ENCODE peak calls at places on chromosome 9, in eight cellular contexts. S is IMR-90, C is cardiac muscle cell, Z is pancreas, N is PC-9, K is A549, T is tibial nerve, M is colonic mucosa. D is an unnamed sample. For H3K9me3, the result is how much of the 10 kb centered on the place peaks cover.

GRCh38 chr9:73152445-73152844 is 780 bp downstream of the ANXA1 start:
- DNase-seq in S (peak), C (peak), Z (no peak), N (no peak), K (no peak), T (no peak), M (no peak), D (no peak)

GRCh38 chr9:751137-752051 is 90.1 kb upstream of the DMRT1 start:
- DNase-seq in S (peak), C (peak), Z (no peak), N (peak), K (no peak), T (no peak), M (no peak), D (no peak)

GRCh38 chr9:127968717-127969383 is 11.9 kb downstream of the EEIG1 start:
- DNase-seq in S (peak), C (peak), Z (no peak), N (peak), K (peak), T (no peak), M (peak), D (no peak)

GRCh38 chr9:138010861-138011260 is 133.3 kb downstream of the CACNA1B start:
- DNase-seq in S (no peak), C (no peak), Z (no peak), N (no peak), K (no peak), T (no peak), M (no peak), D (no peak)

GRCh38 chr9:21656776-21657637 is 145.4 kb upstream of the MTAP start:
- DNase-seq in S (peak), C (peak), Z (no peak), N (no peak), K (no peak), T (no peak), M (no peak), D (no peak)

GRCh38 chr9:30713279-30713678 is 1671.2 kb upstream of the ACO1 start:
- DNase-seq in S (no peak), C (no peak), Z (no peak), N (no peak), K (no peak), T (no peak), M (no peak), D (no peak)

GRCh38 chr9:27445057-27445990 is 78.8 kb upstream of the IFNK start:
- DNase-seq in S (no peak), C (no peak), Z (no peak), N (no peak), K (no peak), T (no peak), M (no peak), D (peak)

GRCh38 chr9:3936520-3937235 is 363.2 kb downstream of the GLIS3 start:
- DNase-seq in S (peak), C (peak), Z (no peak), N (no peak), K (no peak), T (no peak), M (no peak), D (no peak)

GRCh38 chr9:77707696-77708095 is 59.6 kb upstream of the GNA14 start:
- DNase-seq in S (peak), C (peak), Z (peak), N (peak), K (peak), T (peak), M (no peak), D (no peak)

GRCh38 chr9:97577051-97577450 is 56.1 kb downstream of the TSTD2 start:
- DNase-seq in S (no peak), C (no peak), Z (no peak), N (no peak), K (no peak), T (no peak), M (no peak), D (no peak)

GRCh38 chr9:115525438-115526058 is 407.6 kb upstream of the TNC start:
- DNase-seq in S (no peak), C (no peak), Z (no peak), N (no peak), K (no peak), T (no peak), M (no peak), D (no peak)

GRCh38 chr9:123338710-123339665 is 17.0 kb upstream of the CRB2 start:
- DNase-seq in S (no peak), C (peak), Z (no peak), N (no peak), K (no peak), T (no peak), M (no peak), D (no peak)

GRCh38 chr9:31588010-31588409 is 796.4 kb upstream of the ACO1 start:
- DNase-seq in S (no peak), C (no peak), Z (no peak), N (no peak), K (no peak), T (no peak), M (no peak), D (no peak)

GRCh38 chr9:134710271-134710540 is 68.6 kb downstream of the COL5A1 start:
- DNase-seq in S (no peak), C (no peak), Z (no peak), N (no peak), K (no peak), T (no peak), M (no peak), D (no peak)

GRCh38 chr9:134716067-134716466 is 74.5 kb downstream of the COL5A1 start:
- DNase-seq in S (peak), C (no peak), Z (no peak), N (no peak), K (no peak), T (no peak), M (no peak), D (no peak)

GRCh38 chr9:134712243-134712642 is 70.6 kb downstream of the COL5A1 start:
- DNase-seq in S (no peak), C (no peak), Z (no peak), N (no peak), K (no peak), T (no peak), M (no peak), D (no peak)

GRCh38 chr9:134710912-134711311 is 69.3 kb downstream of the COL5A1 start:
- DNase-seq in S (no peak), C (no peak), Z (no peak), N (no peak), K (no peak), T (no peak), M (no peak), D (no peak)

GRCh38 chr9:134712922-134713321 is 71.3 kb downstream of the COL5A1 start:
- DNase-seq in S (no peak), C (no peak), Z (no peak), N (no peak), K (no peak), T (no peak), M (no peak), D (no peak)
- H3K4me3 ChIP-seq in S (no peak), C (no peak), Z (no peak), N (no peak), K (no peak), T (no peak), M (no peak), D (no peak)

DNA sequence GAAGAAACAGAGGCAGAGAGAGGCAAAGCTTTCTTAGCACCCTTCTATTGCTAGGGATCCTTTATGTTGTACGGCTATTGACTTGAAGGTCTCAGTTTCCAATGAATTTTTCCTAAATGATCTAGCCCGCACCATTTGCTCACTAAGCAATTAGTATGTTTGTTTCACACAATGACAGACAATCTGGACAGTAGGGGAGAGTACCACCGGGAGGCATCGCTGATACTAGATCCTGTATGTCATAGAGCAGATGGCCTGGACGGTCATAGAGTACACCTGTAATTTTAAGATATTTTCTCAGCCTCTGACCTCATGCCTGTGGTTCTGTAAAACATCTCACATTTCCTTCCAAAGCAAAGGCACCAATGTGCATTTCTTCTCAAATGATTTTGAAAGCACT is 194.3 kb downstream of the TLE4 start:
- DNase-seq in S (no peak), C (no peak), Z (no peak), N (no peak), K (no peak), T (no peak), M (no peak), D (peak)
- H3K9me3 ChIP-seq in S (under half), C (under half), Z (under half), N (under half), K (under half), T (under half), M (under half), D (under half)

GRCh38 chr9:95057121-95057520 is 260.4 kb downstream of the FANCC start:
- DNase-seq in S (peak), C (no peak), Z (no peak), N (no peak), K (no peak), T (no peak), M (no peak), D (no peak)

GRCh38 chr9:95058121-95058785 is 259.3 kb downstream of the FANCC start:
- DNase-seq in S (no peak), C (no peak), Z (no peak), N (no peak), K (no peak), T (no peak), M (no peak), D (no peak)

GRCh38 chr9:95055337-95055850 is 262.1 kb downstream of the FANCC start:
- DNase-seq in S (no peak), C (no peak), Z (no peak), N (no peak), K (no peak), T (no peak), M (no peak), D (no peak)

GRCh38 chr9:95053611-95054440 is 263.7 kb downstream of the FANCC start:
- DNase-seq in S (peak), C (peak), Z (no peak), N (no peak), K (no peak), T (no peak), M (no peak), D (no peak)

GRCh38 chr9:95055851-95056551 is 261.5 kb downstream of the FANCC start:
- DNase-seq in S (peak), C (peak), Z (no peak), N (no peak), K (no peak), T (no peak), M (no peak), D (no peak)
- H3K4me3 ChIP-seq in S (peak), C (no peak), Z (no peak), N (no peak), K (peak), T (peak), M (no peak), D (no peak)

GRCh38 chr9:81521892-81522291 is 167.5 kb downstream of the TLE1 start:
- DNase-seq in S (no peak), C (no peak), Z (no peak), N (no peak), K (no peak), T (no peak), M (no peak), D (no peak)
- H3K9me3 ChIP-seq in S (under half), C (under half), Z (under half), N (under half), K (under half), T (under half), M (under half), D (under half)

DNA sequence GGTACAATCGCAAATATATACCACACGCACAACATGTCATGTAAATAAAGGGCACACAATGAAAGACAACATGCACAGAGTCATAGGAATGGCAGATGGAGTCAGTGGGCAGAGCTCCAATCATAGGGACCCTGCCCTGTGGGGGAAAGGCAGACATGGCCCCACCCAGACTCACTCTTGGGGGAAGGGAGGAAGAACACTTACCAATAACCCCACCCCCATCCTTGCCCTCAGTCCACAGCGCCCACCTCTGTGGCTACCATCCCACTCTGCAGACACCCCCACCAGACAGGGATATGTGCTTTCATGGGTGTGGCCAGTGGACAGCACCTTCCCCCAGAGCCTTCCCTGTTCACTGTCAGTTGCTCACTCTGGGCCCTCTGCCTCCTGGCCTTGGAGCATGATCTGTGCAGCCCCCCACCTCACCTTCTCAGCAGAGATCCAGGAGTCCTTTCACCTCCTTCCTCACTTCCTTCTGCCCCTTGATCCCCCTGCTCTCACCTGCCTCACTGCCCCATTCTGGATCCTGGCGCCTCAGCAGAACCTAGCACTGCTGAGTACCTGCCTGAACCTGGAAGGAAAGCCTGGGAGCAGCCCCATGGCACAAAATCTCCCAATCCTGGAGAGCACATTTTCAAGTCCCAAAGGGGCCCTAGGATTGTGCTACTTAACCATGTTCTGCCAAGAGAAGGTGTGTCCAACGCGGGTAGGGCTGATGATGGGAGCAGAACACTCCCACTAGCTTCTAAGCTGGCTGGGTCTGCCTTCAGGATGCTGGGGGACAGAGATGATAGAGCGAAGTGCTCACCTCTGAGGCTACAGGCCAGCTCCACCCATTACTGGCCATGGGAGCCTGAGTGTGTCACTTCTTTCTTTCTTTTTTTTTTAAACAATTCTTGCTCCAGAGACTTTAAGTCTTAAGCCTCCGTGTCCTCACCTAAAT is 1.5 kb upstream of the PHF19 start:
- DNase-seq in S (no peak), C (no peak), Z (no peak), N (no peak), K (no peak), T (no peak), M (no peak), D (peak)
- H3K4me3 ChIP-seq in S (no peak), C (no peak), Z (no peak), N (peak), K (peak), T (no peak), M (peak), D (peak)

D was measured in WERI-Rb-1.